ENCODE peak calls at places on chromosomes 3 and 15, in ten cellular contexts. One of them, this sample, is unnamed. For H3K4me1, the result is how much of the 10 kb centered on the place peaks cover.

GRCh38 chr3:48798998-48799397 is 48.7 kb downstream of the PRKAR2A start:
- DNase-seq in HepG2: peak
- DNase-seq in RWPE2: no peak
- DNase-seq in GM23338: no peak
- DNase-seq in SK-N-SH: no peak
- DNase-seq in cardiac muscle cell: no peak
- DNase-seq in suprapubic skin: no peak
- DNase-seq in psoas muscle: no peak
- DNase-seq in lower lobe of right lung: no peak
- DNase-seq in astrocyte: no peak
- DNase-seq in this sample: peak

GRCh38 chr3:142857056-142857455 is 31.8 kb downstream of the PCOLCE2 start:
- DNase-seq in RWPE2: no peak
- DNase-seq in suprapubic skin: no peak
- DNase-seq in HepG2: peak
- DNase-seq in astrocyte: no peak
- DNase-seq in SK-N-SH: peak
- DNase-seq in cardiac muscle cell: peak
- DNase-seq in lower lobe of right lung: no peak
- DNase-seq in psoas muscle: peak
- DNase-seq in GM23338: peak
- DNase-seq in this sample: peak

GRCh38 chr3:187968883-187969580 is 184.9 kb upstream of the LPP start:
- DNase-seq in RWPE2: no peak
- DNase-seq in suprapubic skin: no peak
- DNase-seq in GM23338: no peak
- DNase-seq in HepG2: peak
- DNase-seq in SK-N-SH: no peak
- DNase-seq in lower lobe of right lung: no peak
- DNase-seq in cardiac muscle cell: no peak
- DNase-seq in psoas muscle: no peak
- DNase-seq in astrocyte: peak
- DNase-seq in this sample: no peak

GRCh38 chr3:189393598-189393997 is 221.8 kb downstream of the TPRG1 start:
- DNase-seq in lower lobe of right lung: no peak
- DNase-seq in cardiac muscle cell: no peak
- DNase-seq in psoas muscle: no peak
- DNase-seq in RWPE2: peak
- DNase-seq in suprapubic skin: no peak
- DNase-seq in SK-N-SH: no peak
- DNase-seq in HepG2: no peak
- DNase-seq in astrocyte: no peak
- DNase-seq in GM23338: no peak
- DNase-seq in this sample: no peak

GRCh38 chr3:106811376-106811775 is 565.9 kb upstream of the CCDC54 start:
- DNase-seq in HepG2: no peak
- DNase-seq in cardiac muscle cell: no peak
- DNase-seq in lower lobe of right lung: no peak
- DNase-seq in suprapubic skin: no peak
- DNase-seq in SK-N-SH: no peak
- DNase-seq in RWPE2: no peak
- DNase-seq in astrocyte: peak
- DNase-seq in GM23338: no peak
- DNase-seq in psoas muscle: no peak
- DNase-seq in this sample: no peak

GRCh38 chr3:143769663-143770062 is 78.6 kb downstream of the SLC9A9 start:
- DNase-seq in HepG2: no peak
- DNase-seq in lower lobe of right lung: no peak
- DNase-seq in cardiac muscle cell: no peak
- DNase-seq in astrocyte: peak
- DNase-seq in SK-N-SH: no peak
- DNase-seq in suprapubic skin: no peak
- DNase-seq in RWPE2: no peak
- DNase-seq in GM23338: no peak
- DNase-seq in psoas muscle: no peak
- DNase-seq in this sample: no peak

GRCh38 chr3:126018995-126019394 is 50.0 kb downstream of the ROPN1B start:
- DNase-seq in SK-N-SH: no peak
- DNase-seq in HepG2: no peak
- DNase-seq in astrocyte: no peak
- DNase-seq in RWPE2: no peak
- DNase-seq in psoas muscle: no peak
- DNase-seq in suprapubic skin: no peak
- DNase-seq in GM23338: no peak
- DNase-seq in lower lobe of right lung: no peak
- DNase-seq in cardiac muscle cell: no peak
- DNase-seq in this sample: no peak

GRCh38 chr3:187739125-187739560 is 6.1 kb downstream of the BCL6 start:
- DNase-seq in SK-N-SH: no peak
- DNase-seq in HepG2: no peak
- DNase-seq in lower lobe of right lung: no peak
- DNase-seq in RWPE2: no peak
- DNase-seq in suprapubic skin: peak
- DNase-seq in astrocyte: no peak
- DNase-seq in cardiac muscle cell: no peak
- DNase-seq in GM23338: peak
- DNase-seq in psoas muscle: peak
- DNase-seq in this sample: peak

GRCh38 chr3:72270072-72270611 is 485.2 kb upstream of the PROK2 start:
- DNase-seq in GM23338: no peak
- DNase-seq in psoas muscle: peak
- DNase-seq in lower lobe of right lung: peak
- DNase-seq in SK-N-SH: no peak
- DNase-seq in astrocyte: peak
- DNase-seq in RWPE2: no peak
- DNase-seq in HepG2: peak
- DNase-seq in suprapubic skin: peak
- DNase-seq in cardiac muscle cell: peak
- DNase-seq in this sample: peak

GRCh38 chr3:23052230-23053019 is 150.7 kb upstream of the UBE2E2 start:
- DNase-seq in RWPE2: no peak
- DNase-seq in psoas muscle: no peak
- DNase-seq in suprapubic skin: no peak
- DNase-seq in cardiac muscle cell: no peak
- DNase-seq in SK-N-SH: no peak
- DNase-seq in HepG2: no peak
- DNase-seq in GM23338: peak
- DNase-seq in astrocyte: peak
- DNase-seq in lower lobe of right lung: no peak
- DNase-seq in this sample: no peak

GRCh38 chr3:177905173-177905894 is 630.9 kb upstream of the KCNMB2 start:
- DNase-seq in RWPE2: no peak
- DNase-seq in psoas muscle: no peak
- DNase-seq in cardiac muscle cell: no peak
- DNase-seq in HepG2: no peak
- DNase-seq in lower lobe of right lung: no peak
- DNase-seq in SK-N-SH: no peak
- DNase-seq in suprapubic skin: no peak
- DNase-seq in astrocyte: peak
- DNase-seq in GM23338: no peak
- DNase-seq in this sample: no peak

GRCh38 chr3:193129607-193130006 is 111.4 kb upstream of the PLAAT1 start:
- DNase-seq in astrocyte: no peak
- DNase-seq in suprapubic skin: no peak
- DNase-seq in SK-N-SH: no peak
- DNase-seq in GM23338: peak
- DNase-seq in RWPE2: no peak
- DNase-seq in psoas muscle: no peak
- DNase-seq in lower lobe of right lung: no peak
- DNase-seq in cardiac muscle cell: peak
- DNase-seq in HepG2: no peak
- DNase-seq in this sample: no peak

GRCh38 chr3:116318370-116318769 is 126.9 kb downstream of the LSAMP start:
- DNase-seq in RWPE2: no peak
- DNase-seq in cardiac muscle cell: no peak
- DNase-seq in GM23338: no peak
- DNase-seq in lower lobe of right lung: no peak
- DNase-seq in SK-N-SH: no peak
- DNase-seq in suprapubic skin: no peak
- DNase-seq in HepG2: no peak
- DNase-seq in astrocyte: no peak
- DNase-seq in psoas muscle: no peak
- DNase-seq in this sample: no peak

GRCh38 chr15:48084759-48085420 is 35.9 kb upstream of the SLC24A5 start:
- DNase-seq in SK-N-SH: peak
- DNase-seq in GM23338: peak
- DNase-seq in suprapubic skin: no peak
- DNase-seq in lower lobe of right lung: no peak
- DNase-seq in astrocyte: peak
- DNase-seq in RWPE2: no peak
- DNase-seq in cardiac muscle cell: peak
- DNase-seq in psoas muscle: no peak
- DNase-seq in HepG2: peak
- DNase-seq in this sample: no peak

GRCh38 chr3:4533489-4534443 is 40.6 kb downstream of the ITPR1 start:
- DNase-seq in astrocyte: peak
- DNase-seq in SK-N-SH: no peak
- DNase-seq in lower lobe of right lung: peak
- DNase-seq in HepG2: peak
- DNase-seq in GM23338: peak
- DNase-seq in psoas muscle: peak
- DNase-seq in suprapubic skin: no peak
- DNase-seq in RWPE2: no peak
- DNase-seq in cardiac muscle cell: no peak
- DNase-seq in this sample: no peak

GRCh38 chr3:161171113-161171512 is 50.0 kb upstream of the NMD3 start:
- DNase-seq in RWPE2: no peak
- DNase-seq in psoas muscle: peak
- DNase-seq in HepG2: no peak
- DNase-seq in cardiac muscle cell: no peak
- DNase-seq in suprapubic skin: no peak
- DNase-seq in SK-N-SH: no peak
- DNase-seq in lower lobe of right lung: no peak
- DNase-seq in astrocyte: peak
- DNase-seq in GM23338: no peak
- DNase-seq in this sample: no peak

GRCh38 chr3:188431040-188431439 is 277.1 kb downstream of the LPP start:
- DNase-seq in GM23338: no peak
- DNase-seq in psoas muscle: no peak
- DNase-seq in HepG2: no peak
- DNase-seq in SK-N-SH: no peak
- DNase-seq in RWPE2: no peak
- DNase-seq in astrocyte: no peak
- DNase-seq in suprapubic skin: no peak
- DNase-seq in lower lobe of right lung: no peak
- DNase-seq in cardiac muscle cell: no peak
- DNase-seq in this sample: no peak

GRCh38 chr15:41512512-41513281 is 930 bp downstream of the LTK start:
- DNase-seq in astrocyte: no peak
- DNase-seq in lower lobe of right lung: no peak
- DNase-seq in GM23338: peak
- DNase-seq in RWPE2: no peak
- DNase-seq in HepG2: no peak
- DNase-seq in SK-N-SH: peak
- DNase-seq in psoas muscle: no peak
- DNase-seq in suprapubic skin: no peak
- DNase-seq in cardiac muscle cell: peak
- DNase-seq in this sample: peak
- H3K4me3 ChIP-seq in astrocyte: peak
- H3K4me3 ChIP-seq in lower lobe of right lung: peak
- H3K4me3 ChIP-seq in GM23338: peak
- H3K4me3 ChIP-seq in RWPE2: peak
- H3K4me3 ChIP-seq in HepG2: no peak
- H3K4me3 ChIP-seq in SK-N-SH: peak
- H3K4me3 ChIP-seq in psoas muscle: peak
- H3K4me3 ChIP-seq in suprapubic skin: peak
- H3K4me3 ChIP-seq in cardiac muscle cell: peak
- H3K4me3 ChIP-seq in this sample: no peak

GRCh38 chr15:78077053-78077859 is at the start of gene TBC1D2B:
- DNase-seq in suprapubic skin: no peak
- DNase-seq in HepG2: no peak
- DNase-seq in psoas muscle: peak
- DNase-seq in SK-N-SH: peak
- DNase-seq in astrocyte: no peak
- DNase-seq in cardiac muscle cell: peak
- DNase-seq in lower lobe of right lung: peak
- DNase-seq in RWPE2: peak
- DNase-seq in GM23338: peak
- DNase-seq in this sample: peak
- TF ChIP-seq CTCF in suprapubic skin: no peak
- TF ChIP-seq CTCF in HepG2: peak
- TF ChIP-seq CTCF in psoas muscle: no peak
- TF ChIP-seq CTCF in SK-N-SH: no peak
- TF ChIP-seq CTCF in astrocyte: no peak
- TF ChIP-seq CTCF in cardiac muscle cell: no peak
- TF ChIP-seq CTCF in lower lobe of right lung: no peak
- TF ChIP-seq CTCF in RWPE2: no peak
- TF ChIP-seq CTCF in GM23338: peak
- TF ChIP-seq CTCF in this sample: no peak

DNA sequence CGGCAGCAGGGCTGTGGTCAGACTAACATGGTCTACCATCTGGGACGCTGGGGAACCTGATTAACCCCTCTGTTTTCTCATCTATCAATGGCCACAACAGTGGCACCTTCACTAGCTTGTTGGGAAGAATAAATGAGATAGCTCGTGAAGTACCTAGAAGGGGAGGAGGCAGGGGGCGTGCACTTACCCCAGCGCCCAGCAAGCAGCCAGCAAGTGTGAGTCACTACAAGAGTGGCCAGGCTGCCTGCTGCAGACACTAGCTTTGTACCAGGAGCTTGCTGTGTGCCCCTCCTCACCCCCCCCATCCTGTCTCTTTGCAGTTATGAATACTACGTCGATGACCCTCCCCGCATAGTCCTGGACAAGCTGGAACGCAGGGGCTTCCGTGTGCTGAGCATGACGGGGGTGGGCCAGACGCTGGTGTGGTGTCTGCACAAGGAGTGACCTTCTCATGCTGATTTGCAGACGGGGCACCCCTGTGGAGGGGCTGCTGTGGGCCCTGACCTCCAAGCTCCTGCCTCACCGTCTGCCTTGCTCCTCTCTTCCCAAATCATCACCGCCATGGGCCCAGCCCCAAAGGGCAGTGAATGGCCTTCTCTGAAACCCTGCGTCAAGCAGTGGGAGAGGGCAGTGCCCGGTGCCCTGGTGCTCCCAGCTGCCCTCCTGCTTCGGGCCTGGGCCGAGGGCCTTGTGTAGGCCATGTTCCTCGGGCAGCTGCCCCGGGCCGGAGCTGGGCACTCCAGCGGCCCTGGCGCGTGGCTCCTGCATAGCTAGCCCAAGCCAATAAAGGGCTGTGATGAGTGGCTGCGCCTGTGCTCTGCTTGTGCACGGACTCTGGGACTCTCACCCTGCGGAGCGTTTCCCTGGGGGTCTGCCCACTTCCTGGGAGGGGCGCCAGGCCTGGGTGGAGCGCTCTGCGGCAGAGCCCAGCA is 2.6 kb upstream of the C15orf62 start:
- DNase-seq in SK-N-SH: peak
- DNase-seq in RWPE2: peak
- DNase-seq in lower lobe of right lung: peak
- DNase-seq in HepG2: no peak
- DNase-seq in suprapubic skin: no peak
- DNase-seq in astrocyte: peak
- DNase-seq in cardiac muscle cell: no peak
- DNase-seq in GM23338: peak
- DNase-seq in psoas muscle: no peak
- DNase-seq in this sample: no peak
- H3K4me1 ChIP-seq in SK-N-SH: under half
- H3K4me1 ChIP-seq in RWPE2: half or more
- H3K4me1 ChIP-seq in lower lobe of right lung: half or more
- H3K4me1 ChIP-seq in HepG2: under half
- H3K4me1 ChIP-seq in suprapubic skin: half or more
- H3K4me1 ChIP-seq in astrocyte: half or more
- H3K4me1 ChIP-seq in cardiac muscle cell: under half
- H3K4me1 ChIP-seq in GM23338: under half
- H3K4me1 ChIP-seq in psoas muscle: under half
- H3K4me1 ChIP-seq in this sample: half or more

GRCh38 chr15:66075947-66076346 is 177.6 kb downstream of the MEGF11 start:
- DNase-seq in astrocyte: no peak
- DNase-seq in psoas muscle: no peak
- DNase-seq in lower lobe of right lung: no peak
- DNase-seq in SK-N-SH: no peak
- DNase-seq in HepG2: no peak
- DNase-seq in suprapubic skin: no peak
- DNase-seq in cardiac muscle cell: no peak
- DNase-seq in RWPE2: peak
- DNase-seq in GM23338: no peak
- DNase-seq in this sample: no peak
- H3K4me3 ChIP-seq in astrocyte: no peak
- H3K4me3 ChIP-seq in psoas muscle: no peak
- H3K4me3 ChIP-seq in lower lobe of right lung: no peak
- H3K4me3 ChIP-seq in SK-N-SH: no peak
- H3K4me3 ChIP-seq in HepG2: no peak
- H3K4me3 ChIP-seq in suprapubic skin: no peak
- H3K4me3 ChIP-seq in cardiac muscle cell: no peak
- H3K4me3 ChIP-seq in RWPE2: no peak
- H3K4me3 ChIP-seq in GM23338: no peak
- H3K4me3 ChIP-seq in this sample: no peak

This sample was measured in mucosa of descending colon.